ENCODE peak calls at places on chromosomes 11 and 22, in nine cellular contexts. E is adrenal gland, A is uterus, Z is IMR-90, S is suprapubic skin, R is body of pancreas, O is HCT116, G is heart left ventricle, K is lower leg skin. T is an unnamed sample.

GRCh38 chr22:41526802-41527799 is 17.2 kb downstream of the POLR3H start:
- DNase-seq in E (peak; percentile 64), A (no peak), Z (peak; percentile 25), S (peak; percentile 79), R (peak; percentile 49), O (no peak), G (peak; percentile 50), K (no peak), T (no peak)

GRCh38 chr11:782264-783174 is 5.2 kb upstream of the GATD1 start:
- DNase-seq in E (no peak), A (no peak), Z (no peak), S (no peak), R (no peak), O (no peak), G (no peak), K (no peak), T (no peak)

GRCh38 chr22:40758390-40758789 is 60.8 kb downstream of the SLC25A17 start:
- DNase-seq in E (no peak), A (no peak), Z (no peak), S (no peak), R (no peak), O (no peak), G (no peak), K (no peak), T (no peak)

GRCh38 chr11:105825141-105825540 is 196.9 kb downstream of the MSANTD4 start:
- DNase-seq in E (no peak), A (no peak), Z (no peak), S (no peak), R (no peak), O (no peak), G (no peak), K (no peak), T (no peak)

GRCh38 chr11:130979386-130979972 is 63.2 kb upstream of the SNX19 start:
- DNase-seq in E (no peak), A (no peak), Z (peak; percentile 61), S (no peak), R (no peak), O (no peak), G (no peak), K (no peak), T (no peak)

GRCh38 chr22:19941365-19942070 is at the start of the genes COMT and TXNRD2:
- DNase-seq in E (peak; percentile 65), A (peak; percentile 55), Z (peak; percentile 57), S (no peak), R (peak; percentile 75), O (no peak), G (peak; percentile 79), K (no peak), T (no peak)

GRCh38 chr11:119147604-119148333 is 1.1 kb upstream of the ABCG4 start:
- DNase-seq in E (no peak), A (no peak), Z (no peak), S (no peak), R (no peak), O (no peak), G (no peak), K (no peak), T (no peak)

GRCh38 chr11:96063053-96063452 is 139.1 kb upstream of the MTMR2 start:
- DNase-seq in E (no peak), A (no peak), Z (no peak), S (no peak), R (no peak), O (no peak), G (no peak), K (no peak), T (no peak)

GRCh38 chr11:10894666-10895065 is 36.8 kb upstream of the ZBED5 start:
- DNase-seq in E (no peak), A (no peak), Z (no peak), S (no peak), R (no peak), O (no peak), G (no peak), K (no peak), T (no peak)

GRCh38 chr22:26852176-26852575 is 194.8 kb downstream of the MIAT start:
- DNase-seq in E (no peak), A (no peak), Z (no peak), S (no peak), R (no peak), O (no peak), G (no peak), K (peak; percentile 4), T (no peak)

GRCh38 chr11:111586305-111586915 is 15.8 kb upstream of the SIK2 start:
- DNase-seq in E (no peak), A (peak; percentile 57), Z (peak; percentile 66), S (no peak), R (peak; percentile 40), O (peak; percentile 55), G (no peak), K (no peak), T (no peak)

GRCh38 chr22:48088226-48088625 is 1325.8 kb downstream of the TBC1D22A start:
- DNase-seq in E (no peak), A (no peak), Z (no peak), S (no peak), R (no peak), O (no peak), G (no peak), K (no peak), T (no peak)

GRCh38 chr11:66768088-66768521 is 39.1 kb upstream of the SPTBN2 start:
- DNase-seq in E (no peak), A (no peak), Z (peak; percentile 21), S (no peak), R (no peak), O (no peak), G (no peak), K (no peak), T (no peak)

GRCh38 chr11:83008581-83008923 is 63.1 kb downstream of the RAB30 start:
- DNase-seq in E (no peak), A (no peak), Z (peak; percentile 70), S (no peak), R (no peak), O (no peak), G (no peak), K (no peak), T (no peak)

GRCh38 chr22:44870021-44870420 is 117.6 kb downstream of the ARHGAP8 start:
- DNase-seq in E (no peak), A (no peak), Z (peak; percentile 49), S (no peak), R (no peak), O (peak; percentile 19), G (no peak), K (no peak), T (no peak)

GRCh38 chr11:76860539-76861475 is at the start of gene ACER3:
- DNase-seq in E (peak; percentile 92), A (peak; percentile 90), Z (peak; percentile 78), S (peak; percentile 93), R (peak; percentile 96), O (peak; percentile 76), G (peak; percentile 94), K (peak; percentile 84), T (no peak)

GRCh38 chr11:75170463-75171201 is 19.7 kb downstream of the SLCO2B1 start:
- DNase-seq in E (no peak), A (no peak), Z (no peak), S (no peak), R (no peak), O (no peak), G (no peak), K (no peak), T (no peak)

GRCh38 chr22:22820076-22820475 is 67.5 kb upstream of the IGLL5 start:
- DNase-seq in E (no peak), A (no peak), Z (no peak), S (no peak), R (no peak), O (no peak), G (no peak), K (no peak), T (no peak)

GRCh38 chr22:22818202-22818538 is 69.4 kb upstream of the IGLL5 start:
- DNase-seq in E (no peak), A (no peak), Z (no peak), S (no peak), R (no peak), O (no peak), G (no peak), K (no peak), T (no peak)

GRCh38 chr22:22817468-22818201 is 70.0 kb upstream of the IGLL5 start:
- DNase-seq in E (no peak), A (no peak), Z (no peak), S (no peak), R (no peak), O (no peak), G (no peak), K (no peak), T (no peak)

GRCh38 chr22:22820626-22821025 is 67.0 kb upstream of the IGLL5 start:
- DNase-seq in E (no peak), A (no peak), Z (no peak), S (no peak), R (no peak), O (no peak), G (no peak), K (no peak), T (no peak)

GRCh38 chr22:22818861-22819855 is 68.5 kb upstream of the IGLL5 start:
- DNase-seq in E (no peak), A (no peak), Z (no peak), S (no peak), R (no peak), O (no peak), G (no peak), K (no peak), T (no peak)
- TF ChIP-seq POLR2A in E (no peak), A (no peak), Z (no peak), S (no peak), R (no peak), O (no peak), G (no peak), K (no peak), T (no peak)

GRCh38 chr11:102614485-102614884 is 10.6 kb downstream of the MMP20 start:
- DNase-seq in E (no peak), A (no peak), Z (no peak), S (no peak), R (no peak), O (no peak), G (no peak), K (no peak), T (no peak)
- TF ChIP-seq CTCF in E (no peak), A (no peak), Z (peak; percentile 4), S (no peak), R (no peak), O (peak; percentile 36), G (no peak), K (no peak), T (no peak)

GRCh38 chr11:115539844-115540243 is 35.6 kb upstream of the CADM1 start:
- DNase-seq in E (no peak), A (no peak), Z (no peak), S (no peak), R (no peak), O (no peak), G (no peak), K (no peak), T (no peak)
- H3K4me3 ChIP-seq in E (no peak overlapping the region), A (no peak overlapping the region), Z (no peak overlapping the region), S (no peak overlapping the region), R (no peak overlapping the region), O (no peak overlapping the region), G (no peak overlapping the region), K (no peak overlapping the region), T (no peak overlapping the region)

DNA sequence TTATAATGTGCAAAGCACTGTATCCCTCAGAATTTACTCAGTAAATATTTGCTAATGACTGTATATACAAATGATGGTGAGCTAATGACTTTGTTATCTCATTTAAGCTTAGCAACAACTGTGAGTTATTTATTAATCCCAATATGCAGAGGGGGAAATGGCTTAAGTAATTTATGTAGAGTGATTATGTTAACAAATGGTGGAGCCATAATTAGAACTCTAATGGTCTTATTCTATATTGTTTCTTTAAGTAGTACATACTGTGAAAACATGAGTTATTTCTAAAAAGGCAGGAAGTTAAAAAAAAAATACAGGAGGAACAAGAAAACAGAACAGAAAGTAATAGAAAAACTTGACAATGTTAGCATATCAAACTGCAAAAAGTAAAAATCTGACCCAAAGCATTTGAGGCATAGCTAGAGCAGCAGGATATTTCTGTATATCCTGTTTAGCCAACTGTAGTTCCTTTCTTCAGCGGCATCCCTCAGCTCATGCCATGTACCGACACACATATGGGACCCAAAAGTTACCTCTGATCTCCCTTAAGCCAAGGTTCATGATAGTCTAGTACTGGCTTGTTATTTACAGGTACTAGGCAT is 94.2 kb downstream of the FCHSD2 start:
- DNase-seq in E (no peak), A (no peak), Z (no peak), S (no peak), R (no peak), O (no peak), G (no peak), K (no peak), T (no peak)
- TF ChIP-seq POLR2A in E (no peak), A (no peak), Z (no peak), S (no peak), R (no peak), O (no peak), G (no peak), K (no peak), T (no peak)